ENCODE peak calls at places on chromosome 18, in four cellular contexts. N is NB4; W is ovary; M is activated CD4-positive, alpha-beta memory T cell treated with anti-CD3 and anti-CD28 coated beads for 36 hours. P is an unnamed sample.

GRCh38 chr18:31040982-31041345 is 1.6 kb downstream of the DSC3 start:
- DNase-seq in M (no peak), N (no peak), W (no peak), P (no peak)

GRCh38 chr18:46253498-46253897 is 149.3 kb downstream of the HAUS1 start:
- DNase-seq in N (no peak), W (no peak), M (no peak), P (no peak)

GRCh38 chr18:2104620-2105462 is 466.5 kb downstream of the METTL4 start:
- DNase-seq in M (peak), N (peak), W (no peak), P (peak)

GRCh38 chr18:3526421-3527354 is 76.7 kb downstream of the TGIF1 start:
- DNase-seq in N (peak), W (no peak), M (no peak), P (no peak)

GRCh38 chr18:54416459-54416858 is 58.8 kb downstream of the C18orf54 start:
- DNase-seq in W (no peak), N (no peak), M (no peak), P (no peak)

GRCh38 chr18:77223221-77223639 is 26.4 kb upstream of the GALR1 start:
- DNase-seq in M (peak), W (no peak), N (no peak), P (no peak)

GRCh38 chr18:2854871-2855270 is 8.1 kb downstream of the EMILIN2 start:
- DNase-seq in M (no peak), N (no peak), W (no peak), P (no peak)

GRCh38 chr18:55321268-55322175 is 266.5 kb downstream of the TCF4 start:
- DNase-seq in N (peak), W (peak), M (peak), P (peak)

GRCh38 chr18:77076111-77076510 is 56.5 kb downstream of the MBP start:
- DNase-seq in W (no peak), M (no peak), N (no peak), P (no peak)

GRCh38 chr18:55219059-55219458 is 259.8 kb upstream of the CCDC68 start:
- DNase-seq in M (no peak), W (no peak), N (no peak), P (no peak)

GRCh38 chr18:35466334-35466733 is 31.4 kb downstream of the INO80C start:
- DNase-seq in W (no peak), N (no peak), M (no peak), P (no peak)

GRCh38 chr18:36711813-36712444 is 116.9 kb downstream of the TPGS2 start:
- DNase-seq in M (no peak), N (no peak), W (no peak), P (no peak)

GRCh38 chr18:73431620-73432019 is 563.8 kb upstream of the NETO1 start:
- DNase-seq in W (no peak), M (no peak), N (no peak), P (no peak)

GRCh38 chr18:61710082-61710620 is 182.7 kb downstream of the RNF152 start:
- DNase-seq in M (no peak), W (no peak), N (no peak), P (no peak)

GRCh38 chr18:31513189-31513907 is 15.4 kb downstream of the DSG2 start:
- DNase-seq in N (no peak), M (no peak), W (no peak), P (no peak)

GRCh38 chr18:12904012-12904516 is 20.0 kb upstream of the PTPN2 start:
- DNase-seq in M (peak), N (no peak), W (peak), P (no peak)

GRCh38 chr18:77433076-77433475 is 183.4 kb downstream of the GALR1 start:
- DNase-seq in W (no peak), N (no peak), M (no peak), P (no peak)

GRCh38 chr18:2139676-2140075 is 431.6 kb downstream of the METTL4 start:
- DNase-seq in N (no peak), M (no peak), W (no peak), P (no peak)

GRCh38 chr18:3148930-3149535 is 70.7 kb downstream of the MYOM1 start:
- DNase-seq in N (peak), M (no peak), W (no peak), P (no peak)

GRCh38 chr18:31719363-31720006 is 35.1 kb upstream of the B4GALT6 start:
- DNase-seq in M (no peak), W (no peak), N (no peak), P (no peak)

GRCh38 chr18:46423226-46423805 is 233.7 kb downstream of the LOXHD1 start:
- DNase-seq in W (no peak), M (no peak), N (no peak), P (no peak)

P was measured in stomach.